ENCODE peak calls at places on chromosomes 1 and 21, in six cellular contexts. J, S, L, N, R and Q are unnamed samples.
A peak's percentile ranks its signal among the peaks of the same experiment; 100 is the strongest.

GRCh38 chr1:161193561-161194235 is 5.2 kb downstream of the ADAMTS4 start:
- DNase-seq in J (no peak), S (no peak), L (no peak), N (no peak), R (no peak), Q (no peak)

GRCh38 chr1:229434005-229434640 is at the start of gene ACTA1:
- DNase-seq in J (peak; percentile 64), S (no peak), L (no peak), N (no peak), R (peak; percentile 7), Q (no peak)

GRCh38 chr1:227357229-227358078 is 39.2 kb upstream of the CDC42BPA start:
- DNase-seq in J (peak; percentile 43), S (no peak), L (no peak), N (peak; percentile 57), R (peak; percentile 34), Q (peak; percentile 25)

GRCh38 chr21:44643911-44644310 is 2.3 kb upstream of the KRTAP10-11 start:
- DNase-seq in J (no peak), S (no peak), L (no peak), N (no peak), R (no peak), Q (no peak)

GRCh38 chr21:46356005-46356338 is 32.0 kb downstream of the PCNT start:
- DNase-seq in J (no peak), S (no peak), L (no peak), N (no peak), R (no peak), Q (no peak)

GRCh38 chr1:44775930-44776748 is 799 bp downstream of the RPS8 start:
- DNase-seq in J (no peak), S (no peak), L (peak; percentile 45), N (no peak), R (no peak), Q (no peak)

GRCh38 chr1:9449106-9449627 is 90.1 kb upstream of the SLC25A33 start:
- DNase-seq in J (no peak), S (no peak), L (no peak), N (no peak), R (no peak), Q (no peak)

GRCh38 chr1:165444897-165445370 is at the start of gene RXRG:
- DNase-seq in J (peak; percentile 37), S (no peak), L (no peak), N (no peak), R (peak; percentile 60), Q (peak; percentile 13)

GRCh38 chr1:170126691-170127090 is 19.1 kb upstream of the NTMT2 start:
- DNase-seq in J (peak; percentile 32), S (no peak), L (no peak), N (peak; percentile 47), R (no peak), Q (no peak)

GRCh38 chr1:60950431-60951068 is 131.8 kb upstream of the NFIA start:
- DNase-seq in J (no peak), S (no peak), L (no peak), N (no peak), R (no peak), Q (no peak)

GRCh38 chr1:238063454-238063853 is 172.7 kb upstream of the ZP4 start:
- DNase-seq in J (no peak), S (no peak), L (no peak), N (peak; percentile 33), R (no peak), Q (no peak)

GRCh38 chr1:112508242-112509004 is at the start of gene WNT2B:
- DNase-seq in J (peak; percentile 86), S (no peak), L (peak; percentile 49), N (no peak), R (peak; percentile 67), Q (peak; percentile 31)